ENCODE peak calls at places on chromosomes 3 and 15, in ten cellular contexts. N, H, I, W, B, L, K, Q, C and E are unnamed samples.

GRCh38 chr3:24578324-24578723 is 83.7 kb upstream of the THRB start:
- ATAC-seq in N (no peak), H (no peak), I (no peak), W (no peak), B (no peak), L (no peak), K (no peak), Q (no peak), C (no peak), E (no peak)

GRCh38 chr3:10389341-10389740 is 68.4 kb upstream of the SEC13 start:
- ATAC-seq in N (no peak), H (no peak), I (no peak), W (no peak), B (no peak), L (no peak), K (no peak), Q (no peak), C (no peak), E (no peak)

GRCh38 chr3:49387721-49388120 is 24.1 kb downstream of the RHOA start:
- ATAC-seq in N (peak), H (peak), I (no peak), W (peak), B (no peak), L (peak), K (no peak), Q (no peak), C (no peak), E (no peak)

GRCh38 chr3:159458010-159458409 is 530.6 kb upstream of the IL12A start:
- ATAC-seq in N (peak), H (no peak), I (peak), W (no peak), B (peak), L (no peak), K (peak), Q (no peak), C (no peak), E (no peak)

GRCh38 chr3:173893835-173894234 is 496.3 kb downstream of the NLGN1 start:
- ATAC-seq in N (no peak), H (no peak), I (no peak), W (no peak), B (no peak), L (no peak), K (no peak), Q (no peak), C (no peak), E (no peak)

GRCh38 chr3:126113733-126114132 is 29.8 kb upstream of the SLC41A3 start:
- ATAC-seq in N (peak), H (peak), I (no peak), W (no peak), B (no peak), L (peak), K (peak), Q (no peak), C (peak), E (no peak)

GRCh38 chr15:98292442-98293240 is 332.1 kb downstream of the ARRDC4 start:
- ATAC-seq in N (peak), H (peak), I (no peak), W (no peak), B (peak), L (peak), K (peak), Q (no peak), C (peak), E (peak)

GRCh38 chr3:28949580-28949979 is 331.3 kb upstream of the RBMS3 start:
- ATAC-seq in N (peak), H (no peak), I (no peak), W (no peak), B (peak), L (no peak), K (no peak), Q (no peak), C (no peak), E (no peak)

GRCh38 chr3:9721698-9722057 is 9.9 kb upstream of the BRPF1 start:
- ATAC-seq in N (no peak), H (no peak), I (no peak), W (no peak), B (no peak), L (no peak), K (no peak), Q (no peak), C (no peak), E (no peak)

GRCh38 chr3:167929937-167930336 is 165.8 kb downstream of the GOLIM4 start:
- ATAC-seq in N (no peak), H (no peak), I (no peak), W (no peak), B (no peak), L (no peak), K (no peak), Q (no peak), C (peak), E (no peak)

GRCh38 chr3:72388117-72388516 is 460.1 kb downstream of the SHQ1 start:
- ATAC-seq in N (no peak), H (no peak), I (no peak), W (no peak), B (no peak), L (no peak), K (no peak), Q (no peak), C (no peak), E (no peak)

GRCh38 chr3:114727373-114727772 is 419.7 kb downstream of the ZBTB20 start:
- ATAC-seq in N (no peak), H (no peak), I (no peak), W (no peak), B (no peak), L (no peak), K (no peak), Q (no peak), C (no peak), E (no peak)

GRCh38 chr3:8303466-8303865 is 198.2 kb upstream of the LMCD1 start:
- ATAC-seq in N (no peak), H (no peak), I (no peak), W (no peak), B (no peak), L (no peak), K (no peak), Q (no peak), C (no peak), E (no peak)

DNA sequence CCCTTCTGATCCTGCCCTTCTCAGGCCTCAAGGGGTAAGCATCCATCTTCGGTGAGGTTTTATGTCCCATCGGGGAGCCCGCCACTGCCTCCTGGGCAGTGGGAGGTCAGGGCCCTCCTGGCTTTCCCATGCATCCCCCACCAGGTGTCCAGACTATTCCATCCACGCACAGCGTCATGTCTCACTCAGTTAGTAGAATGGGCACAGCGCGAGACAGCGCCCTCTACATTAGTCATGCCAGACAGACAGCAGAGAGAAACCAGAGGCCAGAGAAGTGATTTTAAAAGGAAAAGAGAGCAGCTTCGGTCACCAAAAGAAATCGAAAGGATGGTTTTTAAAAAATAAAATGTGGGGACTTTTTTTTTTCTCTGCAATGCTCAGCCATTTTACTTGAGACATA is 49.8 kb downstream of the ZDHHC3 start:
- ATAC-seq in N (no peak), H (no peak), I (no peak), W (no peak), B (no peak), L (no peak), K (peak), Q (no peak), C (no peak), E (no peak)
- TF ChIP-seq CTCF in N (peak), H (no peak), I (no peak), W (no peak), B (no peak), L (no peak), K (peak), Q (no peak), C (peak), E (no peak)

GRCh38 chr3:117439812-117440211 is 730.2 kb downstream of the TUSC7 start:
- ATAC-seq in N (no peak), H (no peak), I (no peak), W (no peak), B (peak), L (no peak), K (no peak), Q (peak), C (peak), E (no peak)
- TF ChIP-seq CTCF in N (peak), H (no peak), I (no peak), W (no peak), B (peak), L (peak), K (peak), Q (peak), C (peak), E (no peak)

DNA sequence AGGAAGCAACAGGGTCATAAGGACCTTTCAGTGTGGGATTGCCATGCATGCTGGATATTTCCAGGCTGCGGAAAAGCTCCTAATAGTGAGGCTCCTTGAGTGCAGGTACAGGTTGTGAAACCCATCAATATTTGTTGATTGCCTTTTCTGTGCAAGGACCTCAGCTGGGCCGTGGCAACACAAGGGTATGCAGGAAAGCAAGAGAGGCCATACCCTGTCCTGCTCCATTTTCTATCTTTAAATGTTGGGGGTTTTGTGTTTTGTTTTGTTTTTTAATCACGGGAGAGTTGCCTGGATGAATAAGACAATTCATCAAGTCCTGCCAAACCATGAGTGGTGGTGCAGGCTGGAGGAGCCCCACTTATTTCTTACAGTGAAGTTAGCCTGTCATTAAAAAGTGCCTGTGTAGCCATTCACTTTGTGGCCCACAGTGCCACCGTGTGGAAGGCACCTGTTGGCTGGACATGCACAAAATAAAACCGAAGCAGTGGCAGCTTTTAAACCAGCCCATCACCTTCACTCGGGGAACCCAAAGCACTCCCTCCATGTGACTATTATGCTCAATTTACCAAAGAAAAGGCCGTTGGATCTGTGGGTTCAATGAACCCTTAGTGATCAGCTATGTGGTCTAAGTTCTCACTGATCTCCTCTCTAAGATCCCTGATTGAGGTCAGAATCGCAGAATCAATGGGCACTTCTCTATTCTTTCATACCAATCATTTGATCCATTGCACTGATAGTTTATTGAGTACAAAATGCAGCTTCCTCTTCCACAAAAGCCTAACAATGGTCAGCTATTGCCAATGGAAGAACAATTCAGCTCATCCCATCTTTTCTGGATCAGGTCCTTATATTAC is 42.2 kb downstream of the CLDN18 start:
- ATAC-seq in N (peak), H (peak), I (no peak), W (no peak), B (peak), L (peak), K (peak), Q (no peak), C (peak), E (no peak)
- TF ChIP-seq CTCF in N (peak), H (no peak), I (no peak), W (no peak), B (peak), L (peak), K (peak), Q (peak), C (peak), E (peak)

DNA sequence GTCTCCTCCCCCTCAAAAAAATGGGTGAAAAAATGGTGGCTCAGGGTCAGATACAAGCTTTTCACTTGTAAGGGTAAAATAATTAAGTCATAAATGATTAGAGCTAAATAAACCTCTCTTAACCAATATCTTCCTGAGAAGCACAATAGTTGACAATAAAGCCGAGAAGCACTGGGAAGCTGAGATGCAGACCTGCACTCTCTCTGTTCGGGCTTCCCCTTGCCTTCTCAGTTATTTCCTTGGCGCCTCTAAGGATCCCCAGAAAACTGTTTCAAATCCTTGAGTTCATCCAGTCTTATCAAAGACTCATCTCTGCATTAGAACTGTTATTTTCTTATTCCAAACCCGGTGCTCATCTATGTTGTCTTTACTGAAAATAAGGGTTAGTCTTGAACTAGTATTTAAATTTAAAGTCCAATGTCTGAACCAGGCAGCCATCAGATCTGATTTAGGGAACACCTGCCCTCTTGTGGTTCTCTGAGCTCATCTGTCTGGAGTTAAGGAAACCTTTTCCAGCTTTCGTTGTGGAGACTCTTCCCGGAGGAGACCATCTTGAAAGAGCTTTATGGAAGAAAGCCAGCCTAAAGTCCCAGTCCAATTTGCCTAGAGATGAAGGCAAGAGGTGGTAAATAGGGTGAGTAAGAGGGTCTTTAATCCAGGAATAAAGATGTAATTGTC is 256.4 kb upstream of the MCTP2 start:
- ATAC-seq in N (peak), H (peak), I (peak), W (peak), B (peak), L (peak), K (peak), Q (peak), C (peak), E (peak)
- TF ChIP-seq CTCF in N (peak), H (no peak), I (no peak), W (peak), B (no peak), L (peak), K (no peak), Q (peak), C (peak), E (peak)